ENCODE peak calls at places on chromosomes 5 and 9, in six cellular contexts. One of them, this sample, is unnamed.

GRCh38 chr5:35815089-35815936 is 41.4 kb upstream of the IL7R start:
- DNase-seq in H9: peak; percentile 65
- DNase-seq in neuronal stem cell: no peak
- DNase-seq in IMR-90: no peak
- DNase-seq in mesenchymal stem cell: peak; percentile 24
- DNase-seq in H1: no peak
- DNase-seq in this sample: peak; percentile 53

GRCh38 chr5:74206571-74207550 is 433.7 kb downstream of the ENC1 start:
- DNase-seq in neuronal stem cell: no peak
- DNase-seq in H9: no peak
- DNase-seq in IMR-90: peak; percentile 78
- DNase-seq in mesenchymal stem cell: no peak
- DNase-seq in H1: peak; percentile 3
- DNase-seq in this sample: no peak

GRCh38 chr9:9998491-9999287 is 614.1 kb downstream of the PTPRD start:
- DNase-seq in IMR-90: no peak
- DNase-seq in mesenchymal stem cell: peak; percentile 47
- DNase-seq in neuronal stem cell: peak; percentile 9
- DNase-seq in H1: no peak
- DNase-seq in H9: no peak
- DNase-seq in this sample: peak; percentile 31

GRCh38 chr5:55187370-55187769 is 14.4 kb upstream of the CDC20B start:
- DNase-seq in IMR-90: no peak
- DNase-seq in neuronal stem cell: no peak
- DNase-seq in H1: no peak
- DNase-seq in mesenchymal stem cell: peak; percentile 11
- DNase-seq in H9: no peak
- DNase-seq in this sample: peak; percentile 46

GRCh38 chr9:128215491-128216404 is 12.6 kb downstream of the DNM1 start:
- DNase-seq in neuronal stem cell: no peak
- DNase-seq in mesenchymal stem cell: peak; percentile 76
- DNase-seq in IMR-90: peak; percentile 84
- DNase-seq in H9: no peak
- DNase-seq in H1: no peak
- DNase-seq in this sample: no peak

GRCh38 chr5:111134080-111134479 is 41.9 kb downstream of the WDR36 start:
- DNase-seq in mesenchymal stem cell: no peak
- DNase-seq in H9: no peak
- DNase-seq in neuronal stem cell: no peak
- DNase-seq in H1: no peak
- DNase-seq in IMR-90: peak; percentile 73
- DNase-seq in this sample: no peak

GRCh38 chr5:103120607-103121200 is 603 bp downstream of the PPIP5K2 start:
- DNase-seq in H9: peak; percentile 31
- DNase-seq in neuronal stem cell: no peak
- DNase-seq in IMR-90: peak; percentile 6
- DNase-seq in mesenchymal stem cell: peak; percentile 38
- DNase-seq in H1: no peak
- DNase-seq in this sample: peak; percentile 15

GRCh38 chr5:159444441-159445082 is 114.3 kb upstream of the IL12B start:
- DNase-seq in H1: no peak
- DNase-seq in neuronal stem cell: peak; percentile 39
- DNase-seq in H9: peak; percentile 30
- DNase-seq in IMR-90: peak; percentile 69
- DNase-seq in mesenchymal stem cell: peak; percentile 70
- DNase-seq in this sample: no peak

GRCh38 chr9:87889065-87889881 is 6.6 kb downstream of the SPATA31E1 start:
- DNase-seq in neuronal stem cell: no peak
- DNase-seq in IMR-90: no peak
- DNase-seq in H1: no peak
- DNase-seq in mesenchymal stem cell: no peak
- DNase-seq in H9: no peak
- DNase-seq in this sample: no peak

GRCh38 chr5:74056102-74056788 is 430.2 kb downstream of the ARHGEF28 start:
- DNase-seq in H9: no peak
- DNase-seq in IMR-90: no peak
- DNase-seq in neuronal stem cell: no peak
- DNase-seq in H1: no peak
- DNase-seq in mesenchymal stem cell: no peak
- DNase-seq in this sample: no peak

GRCh38 chr5:68661237-68661636 is 432.6 kb upstream of the SLC30A5 start:
- DNase-seq in neuronal stem cell: no peak
- DNase-seq in H9: peak; percentile 60
- DNase-seq in IMR-90: peak; percentile 22
- DNase-seq in mesenchymal stem cell: peak; percentile 33
- DNase-seq in H1: peak; percentile 27
- DNase-seq in this sample: no peak

GRCh38 chr9:80040457-80040856 is 468.7 kb downstream of the TLE4 start:
- DNase-seq in neuronal stem cell: peak; percentile 29
- DNase-seq in H9: no peak
- DNase-seq in IMR-90: no peak
- DNase-seq in H1: no peak
- DNase-seq in mesenchymal stem cell: no peak
- DNase-seq in this sample: no peak

GRCh38 chr9:98365227-98365669 is 109.8 kb upstream of the TBC1D2 start:
- DNase-seq in H9: no peak
- DNase-seq in H1: no peak
- DNase-seq in neuronal stem cell: no peak
- DNase-seq in mesenchymal stem cell: peak; percentile 17
- DNase-seq in IMR-90: peak; percentile 55
- DNase-seq in this sample: peak; percentile 13

GRCh38 chr9:99238331-99238730 is 16.2 kb downstream of the SEC61B start:
- DNase-seq in neuronal stem cell: no peak
- DNase-seq in H1: no peak
- DNase-seq in IMR-90: no peak
- DNase-seq in H9: no peak
- DNase-seq in mesenchymal stem cell: no peak
- DNase-seq in this sample: peak; percentile 25

GRCh38 chr5:107580902-107581823 is 89.6 kb downstream of the EFNA5 start:
- DNase-seq in IMR-90: no peak
- DNase-seq in H1: no peak
- DNase-seq in neuronal stem cell: no peak
- DNase-seq in H9: no peak
- DNase-seq in mesenchymal stem cell: no peak
- DNase-seq in this sample: no peak

GRCh38 chr5:50786073-50786472 is 119.6 kb downstream of the PARP8 start:
- DNase-seq in neuronal stem cell: no peak
- DNase-seq in IMR-90: no peak
- DNase-seq in mesenchymal stem cell: peak; percentile 30
- DNase-seq in H9: no peak
- DNase-seq in H1: no peak
- DNase-seq in this sample: peak; percentile 32

GRCh38 chr5:16461782-16462181 is 3.8 kb downstream of the ZNF622 start:
- DNase-seq in neuronal stem cell: no peak
- DNase-seq in mesenchymal stem cell: peak; percentile 94
- DNase-seq in H9: no peak
- DNase-seq in H1: no peak
- DNase-seq in IMR-90: peak; percentile 94
- DNase-seq in this sample: peak; percentile 17

GRCh38 chr5:27026059-27026458 is 12.3 kb downstream of the CDH9 start:
- DNase-seq in IMR-90: no peak
- DNase-seq in H1: no peak
- DNase-seq in mesenchymal stem cell: no peak
- DNase-seq in H9: no peak
- DNase-seq in neuronal stem cell: no peak
- DNase-seq in this sample: no peak

GRCh38 chr9:88007291-88007650 is 32.9 kb upstream of the CDK20 start:
- DNase-seq in neuronal stem cell: no peak
- DNase-seq in H9: no peak
- DNase-seq in IMR-90: no peak
- DNase-seq in H1: no peak
- DNase-seq in mesenchymal stem cell: no peak
- DNase-seq in this sample: peak; percentile 42

GRCh38 chr9:87878930-87879603 is 3.6 kb upstream of the SPATA31E1 start:
- DNase-seq in H1: no peak
- DNase-seq in mesenchymal stem cell: peak; percentile 49
- DNase-seq in neuronal stem cell: no peak
- DNase-seq in H9: no peak
- DNase-seq in IMR-90: peak; percentile 87
- DNase-seq in this sample: no peak

GRCh38 chr9:26054600-26055516 is 376.6 kb upstream of the TUSC1 start:
- DNase-seq in IMR-90: no peak
- DNase-seq in neuronal stem cell: no peak
- DNase-seq in mesenchymal stem cell: peak; percentile 30
- DNase-seq in H1: no peak
- DNase-seq in H9: no peak
- DNase-seq in this sample: no peak

GRCh38 chr5:103744159-103744558 is 181.6 kb upstream of the NUDT12 start:
- DNase-seq in mesenchymal stem cell: no peak
- DNase-seq in H9: no peak
- DNase-seq in H1: no peak
- DNase-seq in IMR-90: peak; percentile 46
- DNase-seq in neuronal stem cell: no peak
- DNase-seq in this sample: no peak

GRCh38 chr9:132114102-132114707 is 34.5 kb upstream of the MED27 start:
- DNase-seq in IMR-90: peak; percentile 60
- DNase-seq in H1: no peak
- DNase-seq in neuronal stem cell: peak; percentile 76
- DNase-seq in mesenchymal stem cell: peak; percentile 57
- DNase-seq in H9: peak; percentile 82
- DNase-seq in this sample: peak; percentile 61

DNA sequence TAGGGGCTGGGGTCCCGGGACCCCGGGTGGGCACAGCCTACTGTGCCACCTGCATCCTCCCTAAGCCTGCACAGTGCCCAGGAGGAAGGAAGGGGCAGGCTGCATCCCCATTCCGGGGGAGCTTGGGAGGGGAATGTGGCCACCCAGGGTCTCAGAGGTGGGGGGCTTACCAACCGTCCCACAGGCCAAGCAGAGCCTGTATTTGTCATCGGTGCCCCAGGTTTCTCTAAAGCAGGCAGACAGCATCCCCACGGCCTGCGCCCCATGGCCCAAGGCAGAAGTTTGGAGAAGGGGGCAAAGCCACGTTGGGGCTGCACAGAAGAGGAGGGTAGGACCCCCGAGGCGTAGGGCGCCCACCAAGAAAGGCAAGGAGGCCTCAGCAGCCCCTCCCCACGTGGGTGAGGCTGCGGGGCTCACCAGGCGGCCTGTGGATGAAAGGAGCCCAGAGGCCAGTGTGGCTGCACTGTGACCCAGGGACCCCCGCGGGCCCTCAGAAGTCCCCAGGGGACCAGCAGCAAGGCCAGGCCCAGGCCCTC is 494 bp upstream of the GPSM1 start:
- DNase-seq in mesenchymal stem cell: no peak
- DNase-seq in H1: no peak
- DNase-seq in H9: no peak
- DNase-seq in IMR-90: no peak
- DNase-seq in neuronal stem cell: no peak
- DNase-seq in this sample: no peak
- H3K4ac ChIP-seq in mesenchymal stem cell: peak overlapping the region; percentile 99
- H3K4ac ChIP-seq in H1: peak overlapping the region; percentile 87
- H3K4ac ChIP-seq in H9: no peak overlapping the region
- H3K4ac ChIP-seq in IMR-90: peak overlapping the region; percentile 100
- H3K4ac ChIP-seq in neuronal stem cell: peak overlapping the region; percentile 69
- H3K4ac ChIP-seq in this sample: peak overlapping the region; percentile 34

DNA sequence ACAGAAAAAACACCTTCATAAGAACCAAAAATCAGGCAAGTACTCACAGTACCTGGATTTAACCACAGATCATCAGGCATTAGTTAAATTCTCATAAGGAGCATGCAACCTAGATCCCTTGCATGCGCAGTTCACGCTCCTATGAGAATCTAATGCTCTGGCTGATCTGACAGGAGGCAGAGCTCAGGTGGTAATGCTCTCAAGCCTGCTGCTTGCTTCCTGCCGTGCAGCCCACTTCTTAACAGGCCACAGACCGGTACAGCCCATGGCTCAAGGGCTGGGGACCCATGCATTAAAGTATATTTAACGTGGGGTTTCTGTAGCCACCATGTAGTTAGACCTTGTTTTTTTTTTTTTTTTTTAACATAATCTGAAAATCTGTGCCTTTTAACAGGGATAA is 147.7 kb downstream of the VPS13A start:
- DNase-seq in IMR-90: no peak
- DNase-seq in H9: no peak
- DNase-seq in neuronal stem cell: no peak
- DNase-seq in H1: no peak
- DNase-seq in mesenchymal stem cell: no peak
- DNase-seq in this sample: no peak
- H3K14ac ChIP-seq in IMR-90: no peak overlapping the region
- H3K14ac ChIP-seq in H9: no peak overlapping the region
- H3K14ac ChIP-seq in neuronal stem cell: no peak overlapping the region
- H3K14ac ChIP-seq in H1: no peak overlapping the region
- H3K14ac ChIP-seq in mesenchymal stem cell: no peak overlapping the region
- H3K14ac ChIP-seq in this sample: no peak overlapping the region

GRCh38 chr9:7802666-7803065 is 3.1 kb upstream of the DMAC1 start:
- DNase-seq in IMR-90: peak; percentile 29
- DNase-seq in neuronal stem cell: no peak
- DNase-seq in H9: no peak
- DNase-seq in mesenchymal stem cell: no peak
- DNase-seq in H1: no peak
- DNase-seq in this sample: no peak

GRCh38 chr9:7799934-7800285 is 332 bp upstream of the DMAC1 start:
- DNase-seq in H9: no peak
- DNase-seq in IMR-90: no peak
- DNase-seq in mesenchymal stem cell: no peak
- DNase-seq in neuronal stem cell: no peak
- DNase-seq in H1: no peak
- DNase-seq in this sample: no peak

GRCh38 chr9:7794196-7794595 is 5.4 kb downstream of the DMAC1 start:
- DNase-seq in H9: no peak
- DNase-seq in IMR-90: no peak
- DNase-seq in mesenchymal stem cell: no peak
- DNase-seq in neuronal stem cell: no peak
- DNase-seq in H1: no peak
- DNase-seq in this sample: no peak

GRCh38 chr9:7799234-7799933 is at the start of gene DMAC1:
- DNase-seq in neuronal stem cell: peak; percentile 70
- DNase-seq in H1: peak; percentile 66
- DNase-seq in H9: peak; percentile 88
- DNase-seq in IMR-90: peak; percentile 84
- DNase-seq in mesenchymal stem cell: peak; percentile 81
- DNase-seq in this sample: peak; percentile 68
- H4K8ac ChIP-seq in neuronal stem cell: peak within 1 kb of the TSS; percentile 65
- H4K8ac ChIP-seq in H1: peak within 1 kb of the TSS; percentile 78
- H4K8ac ChIP-seq in H9: no peak within 1 kb of the TSS
- H4K8ac ChIP-seq in IMR-90: peak within 1 kb of the TSS; percentile 82
- H4K8ac ChIP-seq in mesenchymal stem cell: peak within 1 kb of the TSS; percentile 98
- H4K8ac ChIP-seq in this sample: peak within 1 kb of the TSS; percentile 98

DNA sequence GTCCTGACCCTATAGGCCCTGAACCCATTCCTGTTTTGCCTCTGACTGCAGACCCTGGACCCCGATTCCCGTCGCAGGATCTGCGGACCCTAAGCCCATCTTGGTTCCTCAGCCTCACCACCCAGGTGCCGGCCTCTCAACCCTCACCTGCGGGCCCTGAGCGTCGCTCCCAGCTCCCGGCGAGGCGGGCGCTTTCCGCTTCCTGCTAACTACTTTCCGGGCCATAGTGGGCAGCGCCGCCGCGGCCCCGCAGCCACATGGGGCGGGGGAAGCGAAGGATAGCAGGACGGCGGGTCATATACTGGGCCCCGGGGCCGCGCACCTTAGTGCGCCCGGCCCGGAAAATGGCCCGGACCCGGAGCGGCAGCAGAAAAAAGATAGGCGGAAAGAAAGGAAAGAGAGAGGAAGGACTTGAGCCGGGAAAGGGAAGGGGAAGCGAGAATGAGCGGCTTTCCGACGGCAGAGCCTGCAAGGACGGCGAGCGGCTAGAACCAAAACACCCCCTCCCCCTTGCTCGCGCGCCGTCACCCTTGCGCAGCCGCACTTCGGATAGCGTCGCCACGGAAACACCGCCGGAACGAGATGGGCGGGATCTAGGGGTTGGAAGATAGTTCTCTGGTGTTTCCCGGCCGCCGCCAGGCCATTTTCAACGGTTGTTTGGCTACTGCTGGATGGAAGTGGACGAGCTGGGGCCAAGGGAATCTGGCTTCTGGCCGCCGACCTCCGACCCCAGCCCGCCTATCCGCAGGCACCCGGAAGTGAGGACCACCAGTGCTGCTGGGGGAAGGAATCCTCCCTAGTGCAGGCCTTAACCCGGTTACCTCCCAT is at the start of gene DCAF12:
- DNase-seq in H9: peak; percentile 91
- DNase-seq in IMR-90: peak; percentile 87
- DNase-seq in H1: peak; percentile 64
- DNase-seq in neuronal stem cell: peak; percentile 91
- DNase-seq in mesenchymal stem cell: peak; percentile 94
- DNase-seq in this sample: peak; percentile 90
- H3K4ac ChIP-seq in H9: no peak within 1 kb of the TSS
- H3K4ac ChIP-seq in IMR-90: peak within 1 kb of the TSS; percentile 94
- H3K4ac ChIP-seq in H1: no peak within 1 kb of the TSS
- H3K4ac ChIP-seq in neuronal stem cell: peak within 1 kb of the TSS; percentile 78
- H3K4ac ChIP-seq in mesenchymal stem cell: peak within 1 kb of the TSS; percentile 73
- H3K4ac ChIP-seq in this sample: peak within 1 kb of the TSS; percentile 94

This sample was measured in trophoblast cell.